ENCODE peak calls at places on chromosomes 5 and 9, in ten cellular contexts. R is esophagus muscularis mucosa; L is stimulated activated CD8-positive, alpha-beta memory T cell treated with anti-CD3 and anti-CD28 coated beads, Interleukin-15, amount 100 ng/mL, for 24 hours; V is memory B cell; M is GM12891; B is stimulated activated effector memory CD8-positive, alpha-beta T cell treated with anti-CD3 and anti-CD28 coated beads, Interleukin-12 subunit alpha, Interleukin-12 subunit beta, amount 100 ng/mL, for 72 hours; N is activated T-helper 1 cell treated with anti-CD3 and anti-CD28 coated beads, Interleukin-2, amount 50 U/mL, for 16 hours; D is A673; C is stimulated activated CD4-positive, alpha-beta T cell treated with anti-CD3 and anti-CD28 coated beads, Interleukin-4, amount 100 ng/mL, for 24 hours; S is lower lobe of right lung. W is an unnamed sample.

GRCh38 chr9:37433754-37434435 is 11.4 kb downstream of the GRHPR start:
- DNase-seq in S (no peak), D (no peak), V (no peak), R (no peak), N (no peak), C (no peak), L (no peak), B (no peak), M (no peak), W (no peak)

GRCh38 chr5:142826741-142827492 is 56.7 kb downstream of the ARHGAP26 start:
- DNase-seq in N (no peak), B (peak; percentile 34), R (no peak), C (peak; percentile 13), L (no peak), S (peak; percentile 59), D (peak; percentile 34), V (no peak), M (no peak), W (no peak)

GRCh38 chr9:75027187-75028107 is 646 bp downstream of the CARNMT1 start:
- DNase-seq in M (peak; percentile 17), V (no peak), R (no peak), L (peak; percentile 22), S (peak; percentile 82), N (peak; percentile 31), D (peak; percentile 54), B (peak; percentile 44), C (peak; percentile 56), W (peak; percentile 65)

GRCh38 chr5:122262107-122262506 is 49.9 kb upstream of the SNCAIP start:
- DNase-seq in B (no peak), N (no peak), D (no peak), S (no peak), C (no peak), R (no peak), V (no peak), M (no peak), L (no peak), W (no peak)

GRCh38 chr9:35937227-35937626 is 20.7 kb downstream of the OR2S2 start:
- DNase-seq in B (no peak), C (no peak), V (no peak), S (no peak), L (no peak), M (no peak), R (no peak), D (no peak), N (no peak), W (no peak)

GRCh38 chr9:8394341-8394740 is 594.8 kb upstream of the DMAC1 start:
- DNase-seq in D (no peak), C (no peak), M (no peak), B (no peak), V (no peak), L (no peak), N (no peak), S (no peak), R (no peak), W (no peak)

GRCh38 chr9:86891886-86892437 is 55.3 kb downstream of the GAS1 start:
- DNase-seq in B (no peak), R (peak; percentile 64), C (no peak), V (no peak), D (no peak), S (no peak), M (no peak), L (no peak), N (no peak), W (no peak)

GRCh38 chr5:54197018-54197417 is 113.4 kb downstream of the ARL15 start:
- DNase-seq in N (no peak), M (no peak), B (no peak), V (no peak), S (no peak), R (no peak), D (no peak), C (no peak), L (no peak), W (no peak)

GRCh38 chr9:22446950-22447606 is 454 bp downstream of the DMRTA1 start:
- DNase-seq in L (peak; percentile 16), S (peak; percentile 79), V (peak; percentile 47), D (peak; percentile 60), B (no peak), C (peak; percentile 30), N (peak; percentile 2), M (peak; percentile 23), R (no peak), W (peak; percentile 77)

GRCh38 chr5:57716661-57717060 is 234.1 kb upstream of the ACTBL2 start:
- DNase-seq in V (no peak), M (no peak), S (no peak), D (no peak), R (no peak), N (no peak), L (no peak), B (no peak), C (no peak), W (no peak)

GRCh38 chr9:108275906-108276305 is 579.9 kb downstream of the ACTL7B start:
- DNase-seq in C (no peak), L (no peak), N (no peak), S (no peak), M (no peak), D (no peak), B (no peak), V (no peak), R (no peak), W (no peak)

GRCh38 chr9:107819772-107820171 is 330.2 kb upstream of the KLF4 start:
- DNase-seq in V (no peak), M (no peak), C (no peak), S (peak; percentile 66), B (no peak), L (no peak), R (no peak), N (no peak), D (no peak), W (peak; percentile 8)

GRCh38 chr9:70601000-70601929 is 186.8 kb upstream of the KLF9 start:
- DNase-seq in D (peak; percentile 84), R (peak; percentile 96), M (no peak), S (peak; percentile 86), V (no peak), C (no peak), N (no peak), L (no peak), B (no peak), W (peak; percentile 99)

GRCh38 chr5:173236531-173237501 is 1.8 kb upstream of the NKX2-5 start:
- DNase-seq in S (no peak), D (no peak), L (no peak), R (no peak), M (no peak), N (no peak), C (no peak), B (no peak), V (no peak), W (no peak)

GRCh38 chr9:87269777-87270176 is 227.9 kb upstream of the DAPK1 start:
- DNase-seq in C (no peak), B (no peak), N (no peak), D (no peak), S (no peak), R (no peak), L (no peak), M (no peak), V (no peak), W (no peak)

GRCh38 chr5:180120221-180121101 is 48.9 kb upstream of the RNF130 start:
- DNase-seq in C (no peak), M (no peak), R (no peak), S (peak; percentile 35), L (no peak), B (no peak), V (no peak), N (no peak), D (no peak), W (no peak)

GRCh38 chr9:96612105-96612965 is 7.3 kb downstream of the CDC14B start:
- DNase-seq in V (no peak), M (no peak), S (no peak), L (no peak), B (no peak), D (peak; percentile 53), R (no peak), N (no peak), C (no peak), W (peak; percentile 78)

GRCh38 chr5:16037121-16037520 is 142.5 kb downstream of the MARCHF11 start:
- DNase-seq in B (no peak), S (no peak), D (no peak), M (no peak), V (no peak), C (no peak), N (no peak), R (no peak), L (no peak), W (no peak)

GRCh38 chr9:129933215-129933614 is 98.0 kb downstream of the USP20 start:
- DNase-seq in V (no peak), R (no peak), D (no peak), L (no peak), S (no peak), N (no peak), M (no peak), C (no peak), B (no peak), W (peak; percentile 20)

GRCh38 chr5:107263387-107264003 is 407.2 kb downstream of the EFNA5 start:
- DNase-seq in D (no peak), M (no peak), R (no peak), S (no peak), C (no peak), L (no peak), B (no peak), N (no peak), V (no peak), W (no peak)

GRCh38 chr9:95025213-95026170 is 292.0 kb downstream of the FANCC start:
- DNase-seq in R (no peak), S (peak; percentile 71), N (no peak), B (no peak), D (peak; percentile 85), L (no peak), M (no peak), C (no peak), V (no peak), W (peak; percentile 73)

GRCh38 chr5:14859150-14859549 is 12.4 kb downstream of the ANKH start:
- DNase-seq in B (no peak), S (no peak), L (no peak), N (no peak), D (no peak), M (no peak), R (no peak), V (no peak), C (no peak), W (no peak)

GRCh38 chr5:39178171-39178570 is 41.2 kb downstream of the FYB1 start:
- DNase-seq in D (peak; percentile 4), N (no peak), R (peak; percentile 37), S (no peak), B (no peak), M (no peak), C (no peak), L (no peak), V (no peak), W (no peak)

GRCh38 chr5:135246605-135246922 is 152.5 kb downstream of the MACROH2A1 start:
- DNase-seq in S (no peak), M (no peak), D (no peak), V (no peak), R (peak; percentile 64), B (no peak), C (no peak), N (no peak), L (no peak), W (no peak)

GRCh38 chr5:129043894-129044293 is 50.7 kb upstream of the ISOC1 start:
- DNase-seq in D (no peak), B (no peak), R (no peak), V (no peak), M (no peak), S (no peak), N (no peak), C (no peak), L (no peak), W (no peak)

GRCh38 chr9:16928179-16928945 is 57.9 kb upstream of the BNC2 start:
- DNase-seq in M (no peak), L (no peak), V (no peak), R (peak; percentile 29), N (no peak), S (no peak), B (no peak), D (no peak), C (no peak), W (no peak)

W was measured in SJCRH30.